ENCODE peak calls at places on chromosomes 2 and 18, in seven cellular contexts. One of them, this sample, is unnamed.

GRCh38 chr2:42835577-42836371 is 43.4 kb upstream of the HAAO start:
- DNase-seq in stomach: no peak
- DNase-seq in colonic mucosa: no peak
- DNase-seq in heart right ventricle: no peak
- DNase-seq in heart left ventricle: no peak
- DNase-seq in Panc1: no peak
- DNase-seq in fibroblast of pulmonary artery: peak
- DNase-seq in this sample: peak

GRCh38 chr2:11305958-11306357 is 38.5 kb downstream of the ROCK2 start:
- DNase-seq in stomach: no peak
- DNase-seq in colonic mucosa: no peak
- DNase-seq in heart right ventricle: no peak
- DNase-seq in heart left ventricle: no peak
- DNase-seq in Panc1: no peak
- DNase-seq in fibroblast of pulmonary artery: peak
- DNase-seq in this sample: peak

GRCh38 chr2:289362-290089 is 1.6 kb upstream of the ALKAL2 start:
- DNase-seq in stomach: peak
- DNase-seq in colonic mucosa: peak
- DNase-seq in heart right ventricle: no peak
- DNase-seq in heart left ventricle: no peak
- DNase-seq in Panc1: no peak
- DNase-seq in fibroblast of pulmonary artery: peak
- DNase-seq in this sample: peak

GRCh38 chr2:9249036-9249800 is 42.6 kb downstream of the ASAP2 start:
- DNase-seq in stomach: peak
- DNase-seq in colonic mucosa: no peak
- DNase-seq in heart right ventricle: no peak
- DNase-seq in heart left ventricle: no peak
- DNase-seq in Panc1: no peak
- DNase-seq in fibroblast of pulmonary artery: peak
- DNase-seq in this sample: peak

GRCh38 chr2:113248997-113249770 is 29.5 kb downstream of the PAX8 start:
- DNase-seq in stomach: peak
- DNase-seq in colonic mucosa: peak
- DNase-seq in heart right ventricle: peak
- DNase-seq in heart left ventricle: peak
- DNase-seq in Panc1: peak
- DNase-seq in fibroblast of pulmonary artery: peak
- DNase-seq in this sample: peak

GRCh38 chr2:38076250-38076709 is 329 bp upstream of the CYP1B1 start:
- DNase-seq in stomach: peak
- DNase-seq in colonic mucosa: peak
- DNase-seq in heart right ventricle: peak
- DNase-seq in heart left ventricle: peak
- DNase-seq in Panc1: no peak
- DNase-seq in fibroblast of pulmonary artery: peak
- DNase-seq in this sample: peak

GRCh38 chr2:1707771-1708351 is 36.5 kb downstream of the PXDN start:
- DNase-seq in stomach: no peak
- DNase-seq in colonic mucosa: peak
- DNase-seq in heart right ventricle: peak
- DNase-seq in heart left ventricle: peak
- DNase-seq in Panc1: no peak
- DNase-seq in fibroblast of pulmonary artery: peak
- DNase-seq in this sample: peak

GRCh38 chr18:48792611-48793368 is 158.0 kb downstream of the SMAD7 start:
- DNase-seq in stomach: no peak
- DNase-seq in colonic mucosa: no peak
- DNase-seq in heart right ventricle: no peak
- DNase-seq in heart left ventricle: peak
- DNase-seq in Panc1: no peak
- DNase-seq in fibroblast of pulmonary artery: no peak
- DNase-seq in this sample: no peak

GRCh38 chr2:29130295-29130694 is 15.1 kb downstream of the CLIP4 start:
- DNase-seq in stomach: no peak
- DNase-seq in colonic mucosa: no peak
- DNase-seq in heart right ventricle: no peak
- DNase-seq in heart left ventricle: no peak
- DNase-seq in Panc1: no peak
- DNase-seq in fibroblast of pulmonary artery: peak
- DNase-seq in this sample: peak

GRCh38 chr2:214265991-214266489 is 144.8 kb upstream of the VWC2L start:
- DNase-seq in stomach: no peak
- DNase-seq in colonic mucosa: no peak
- DNase-seq in heart right ventricle: no peak
- DNase-seq in heart left ventricle: no peak
- DNase-seq in Panc1: no peak
- DNase-seq in fibroblast of pulmonary artery: no peak
- DNase-seq in this sample: no peak

GRCh38 chr2:164599954-164600589 is 21.2 kb downstream of the GRB14 start:
- DNase-seq in stomach: peak
- DNase-seq in colonic mucosa: peak
- DNase-seq in heart right ventricle: peak
- DNase-seq in heart left ventricle: peak
- DNase-seq in Panc1: peak
- DNase-seq in fibroblast of pulmonary artery: peak
- DNase-seq in this sample: peak

GRCh38 chr2:10993001-10993481 is 81.3 kb downstream of the KCNF1 start:
- DNase-seq in stomach: peak
- DNase-seq in colonic mucosa: no peak
- DNase-seq in heart right ventricle: no peak
- DNase-seq in heart left ventricle: no peak
- DNase-seq in Panc1: no peak
- DNase-seq in fibroblast of pulmonary artery: no peak
- DNase-seq in this sample: no peak

GRCh38 chr2:190786404-190787166 is 94.0 kb upstream of the GLS start:
- DNase-seq in stomach: no peak
- DNase-seq in colonic mucosa: no peak
- DNase-seq in heart right ventricle: no peak
- DNase-seq in heart left ventricle: no peak
- DNase-seq in Panc1: no peak
- DNase-seq in fibroblast of pulmonary artery: no peak
- DNase-seq in this sample: no peak

GRCh38 chr2:180980943-180981898 is 816 bp downstream of the UBE2E3 start:
- DNase-seq in stomach: peak
- DNase-seq in colonic mucosa: peak
- DNase-seq in heart right ventricle: peak
- DNase-seq in heart left ventricle: peak
- DNase-seq in Panc1: no peak
- DNase-seq in fibroblast of pulmonary artery: peak
- DNase-seq in this sample: peak

GRCh38 chr2:43838560-43839267 is at the start of the genes ABCG5 and ABCG8:
- DNase-seq in stomach: no peak
- DNase-seq in colonic mucosa: no peak
- DNase-seq in heart right ventricle: no peak
- DNase-seq in heart left ventricle: no peak
- DNase-seq in Panc1: no peak
- DNase-seq in fibroblast of pulmonary artery: no peak
- DNase-seq in this sample: no peak

GRCh38 chr2:33051586-33052385 is 105.0 kb downstream of the LTBP1 start:
- DNase-seq in stomach: no peak
- DNase-seq in colonic mucosa: no peak
- DNase-seq in heart right ventricle: no peak
- DNase-seq in heart left ventricle: no peak
- DNase-seq in Panc1: no peak
- DNase-seq in fibroblast of pulmonary artery: peak
- DNase-seq in this sample: peak

GRCh38 chr2:28387082-28387960 is 5.3 kb upstream of the FOSL2 start:
- DNase-seq in stomach: no peak
- DNase-seq in colonic mucosa: no peak
- DNase-seq in heart right ventricle: no peak
- DNase-seq in heart left ventricle: no peak
- DNase-seq in Panc1: no peak
- DNase-seq in fibroblast of pulmonary artery: peak
- DNase-seq in this sample: no peak

GRCh38 chr2:109531896-109532727 is 81.7 kb downstream of the SEPTIN10 start:
- DNase-seq in stomach: peak
- DNase-seq in colonic mucosa: no peak
- DNase-seq in heart right ventricle: no peak
- DNase-seq in heart left ventricle: no peak
- DNase-seq in Panc1: no peak
- DNase-seq in fibroblast of pulmonary artery: no peak
- DNase-seq in this sample: no peak

DNA sequence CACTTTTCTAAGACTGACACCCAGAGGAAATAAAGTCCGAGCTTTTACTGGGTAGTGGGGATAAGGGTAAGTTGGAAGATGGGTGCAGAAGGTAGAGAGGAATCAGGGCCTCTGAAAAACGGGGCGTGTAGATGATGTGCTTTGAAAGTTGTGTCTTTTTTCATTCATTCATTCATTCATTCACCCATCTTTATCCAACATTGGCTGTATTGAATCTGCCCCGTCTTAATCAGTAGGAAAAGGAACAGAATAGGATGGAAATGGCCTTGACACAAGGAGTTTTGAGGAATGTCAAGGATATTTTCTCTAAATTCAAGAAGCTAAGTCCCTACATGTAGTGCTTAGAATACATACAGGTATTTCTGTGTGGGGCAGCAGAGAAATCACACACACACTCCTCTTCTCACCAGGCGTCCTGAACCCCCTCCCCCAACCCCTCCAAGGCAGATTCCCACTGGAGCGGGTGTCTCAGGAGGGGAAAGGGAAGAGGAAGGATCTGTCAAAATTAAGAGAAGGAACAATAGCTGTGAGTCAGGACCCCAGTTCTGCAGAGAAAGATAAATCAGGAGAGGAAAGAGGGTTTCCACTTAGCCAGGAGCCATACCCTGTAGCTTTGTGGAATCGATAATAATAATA is 13.9 kb downstream of the DYSF start:
- DNase-seq in stomach: no peak
- DNase-seq in colonic mucosa: no peak
- DNase-seq in heart right ventricle: no peak
- DNase-seq in heart left ventricle: no peak
- DNase-seq in Panc1: no peak
- DNase-seq in fibroblast of pulmonary artery: no peak
- DNase-seq in this sample: no peak
- H3K4me3 ChIP-seq in stomach: peak
- H3K4me3 ChIP-seq in colonic mucosa: peak
- H3K4me3 ChIP-seq in heart right ventricle: peak
- H3K4me3 ChIP-seq in heart left ventricle: peak
- H3K4me3 ChIP-seq in Panc1: peak
- H3K4me3 ChIP-seq in fibroblast of pulmonary artery: peak
- H3K4me3 ChIP-seq in this sample: peak

GRCh38 chr2:227191367-227191766 is 26.9 kb downstream of the COL4A3 start:
- DNase-seq in stomach: no peak
- DNase-seq in colonic mucosa: no peak
- DNase-seq in heart right ventricle: no peak
- DNase-seq in heart left ventricle: no peak
- DNase-seq in Panc1: no peak
- DNase-seq in fibroblast of pulmonary artery: no peak
- DNase-seq in this sample: peak
- TF ChIP-seq CTCF in stomach: no peak
- TF ChIP-seq CTCF in colonic mucosa: no peak
- TF ChIP-seq CTCF in heart right ventricle: no peak
- TF ChIP-seq CTCF in heart left ventricle: no peak
- TF ChIP-seq CTCF in Panc1: no peak
- TF ChIP-seq CTCF in fibroblast of pulmonary artery: no peak
- TF ChIP-seq CTCF in this sample: peak

GRCh38 chr2:230865324-230865765 is 603 bp downstream of the ITM2C start:
- DNase-seq in stomach: no peak
- DNase-seq in colonic mucosa: peak
- DNase-seq in heart right ventricle: no peak
- DNase-seq in heart left ventricle: no peak
- DNase-seq in Panc1: no peak
- DNase-seq in fibroblast of pulmonary artery: peak
- DNase-seq in this sample: no peak

GRCh38 chr2:230865766-230866703 is 1.3 kb downstream of the ITM2C start:
- DNase-seq in stomach: peak
- DNase-seq in colonic mucosa: peak
- DNase-seq in heart right ventricle: no peak
- DNase-seq in heart left ventricle: no peak
- DNase-seq in Panc1: no peak
- DNase-seq in fibroblast of pulmonary artery: peak
- DNase-seq in this sample: no peak

GRCh38 chr2:230868151-230868946 is 3.6 kb downstream of the ITM2C start:
- DNase-seq in stomach: peak
- DNase-seq in colonic mucosa: no peak
- DNase-seq in heart right ventricle: no peak
- DNase-seq in heart left ventricle: no peak
- DNase-seq in Panc1: no peak
- DNase-seq in fibroblast of pulmonary artery: peak
- DNase-seq in this sample: no peak

GRCh38 chr2:230864605-230865323 is at the start of gene ITM2C:
- DNase-seq in stomach: peak
- DNase-seq in colonic mucosa: peak
- DNase-seq in heart right ventricle: peak
- DNase-seq in heart left ventricle: peak
- DNase-seq in Panc1: no peak
- DNase-seq in fibroblast of pulmonary artery: peak
- DNase-seq in this sample: peak

DNA sequence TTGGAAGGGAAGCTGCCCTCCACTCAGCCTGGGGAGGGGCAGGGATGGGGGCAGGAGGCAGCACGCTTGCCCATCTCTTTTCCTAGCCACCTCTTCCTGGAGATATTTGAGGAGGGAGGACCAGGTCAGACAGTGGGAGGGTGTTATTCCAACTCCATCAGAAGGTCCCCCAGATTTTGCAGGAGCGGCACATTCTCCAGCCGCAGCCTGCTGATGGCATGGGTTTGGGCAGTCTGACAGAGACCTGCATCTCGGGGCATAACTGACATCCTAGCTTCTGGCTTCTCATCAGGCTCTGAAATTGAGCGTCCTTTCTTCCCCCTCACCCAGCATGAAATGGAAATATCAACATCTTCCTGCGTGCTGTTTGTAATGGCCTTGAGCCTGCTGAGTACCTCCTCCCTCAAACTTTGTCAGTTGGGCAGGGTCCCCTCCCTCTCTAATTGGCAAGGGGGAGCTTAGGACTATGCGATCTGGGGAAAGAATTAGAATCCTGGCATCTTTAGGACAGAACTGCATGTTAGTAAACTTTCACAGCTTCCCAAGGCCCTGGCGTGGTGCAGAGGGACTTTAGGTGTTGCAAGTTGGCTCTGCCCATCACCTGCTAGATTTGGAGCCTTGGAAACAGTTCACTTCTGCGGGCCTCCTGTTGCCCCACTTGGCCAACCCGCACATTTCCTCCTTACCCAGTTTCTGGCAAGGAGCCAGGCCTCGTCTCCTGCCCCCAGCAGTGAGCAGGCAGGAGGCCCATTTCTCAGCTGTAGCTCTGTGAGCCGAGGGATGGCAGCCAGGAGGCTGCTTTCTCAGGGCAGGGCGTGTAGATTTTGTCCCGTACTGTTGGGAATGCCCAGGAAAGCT is 2.2 kb downstream of the ITM2C start:
- DNase-seq in stomach: peak
- DNase-seq in colonic mucosa: peak
- DNase-seq in heart right ventricle: no peak
- DNase-seq in heart left ventricle: no peak
- DNase-seq in Panc1: no peak
- DNase-seq in fibroblast of pulmonary artery: peak
- DNase-seq in this sample: peak
- H3K4me3 ChIP-seq in stomach: no peak
- H3K4me3 ChIP-seq in colonic mucosa: peak
- H3K4me3 ChIP-seq in heart right ventricle: no peak
- H3K4me3 ChIP-seq in heart left ventricle: no peak
- H3K4me3 ChIP-seq in Panc1: no peak
- H3K4me3 ChIP-seq in fibroblast of pulmonary artery: no peak
- H3K4me3 ChIP-seq in this sample: no peak

DNA sequence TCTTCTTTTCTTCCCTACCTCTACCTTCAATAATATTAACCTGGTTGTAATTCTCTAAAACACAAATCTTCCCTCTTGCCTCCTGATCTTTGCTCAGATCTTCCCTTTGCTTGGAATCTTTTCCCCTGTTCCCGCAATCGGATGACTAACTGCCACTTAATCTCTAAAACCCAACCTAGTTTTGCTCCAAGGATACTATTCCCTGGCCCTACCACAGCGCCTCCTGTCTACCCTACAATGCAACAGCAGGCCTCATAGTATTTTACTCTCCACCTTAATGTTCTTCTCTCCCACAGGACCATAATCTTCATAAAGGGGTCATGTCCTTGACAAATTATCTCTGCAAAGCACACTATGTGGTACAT is 246.8 kb upstream of the TNP1 start:
- DNase-seq in stomach: no peak
- DNase-seq in colonic mucosa: no peak
- DNase-seq in heart right ventricle: no peak
- DNase-seq in heart left ventricle: no peak
- DNase-seq in Panc1: no peak
- DNase-seq in fibroblast of pulmonary artery: peak
- DNase-seq in this sample: peak
- TF ChIP-seq CTCF in stomach: no peak
- TF ChIP-seq CTCF in colonic mucosa: no peak
- TF ChIP-seq CTCF in heart right ventricle: peak
- TF ChIP-seq CTCF in heart left ventricle: no peak
- TF ChIP-seq CTCF in Panc1: peak
- TF ChIP-seq CTCF in fibroblast of pulmonary artery: peak
- TF ChIP-seq CTCF in this sample: peak